ENCODE peak calls at places on chromosomes 2 and 18, in eight cellular contexts. W, G, F, I, U, C, O and V are unnamed samples.

GRCh38 chr2:84878459-84878858 is 2.4 kb downstream of the TRABD2A start:
- DNase-seq in U (no peak), G (no peak), W (no peak), F (peak), I (no peak), O (no peak), C (no peak), V (no peak)

GRCh38 chr2:216661639-216662375 is 28.6 kb downstream of the IGFBP2 start:
- DNase-seq in U (no peak), I (no peak), C (no peak), F (no peak), O (no peak), G (no peak), W (no peak), V (no peak)

GRCh38 chr2:54651291-54651690 is 72.2 kb upstream of the EML6 start:
- DNase-seq in W (no peak), F (no peak), O (no peak), G (no peak), C (no peak), U (no peak), I (no peak), V (no peak)

GRCh38 chr18:24014062-24014985 is at the start of gene TTC39C:
- DNase-seq in I (peak), O (peak), G (peak), C (peak), F (peak), W (peak), U (peak), V (peak)

GRCh38 chr18:12011962-12012549 is 30.7 kb downstream of the IMPA2 start:
- DNase-seq in U (no peak), F (peak), G (no peak), W (no peak), O (no peak), I (no peak), C (no peak), V (no peak)

GRCh38 chr2:12493031-12493513 is 223.7 kb upstream of the TRIB2 start:
- DNase-seq in F (no peak), G (no peak), W (no peak), O (no peak), U (peak), I (peak), C (no peak), V (peak)

GRCh38 chr2:147715807-147716206 is 129.0 kb upstream of the ACVR2A start:
- DNase-seq in F (no peak), G (no peak), W (no peak), C (no peak), I (peak), O (no peak), U (no peak), V (peak)

GRCh38 chr2:67660871-67661270 is 263.7 kb downstream of the ETAA1 start:
- DNase-seq in G (no peak), U (no peak), O (no peak), F (no peak), C (no peak), W (no peak), I (peak), V (peak)

GRCh38 chr2:195338856-195339255 is 318.2 kb upstream of the SLC39A10 start:
- DNase-seq in G (no peak), W (no peak), F (no peak), C (no peak), O (no peak), U (no peak), I (no peak), V (no peak)

GRCh38 chr18:35525795-35526475 is 28.2 kb upstream of the INO80C start:
- DNase-seq in F (no peak), O (peak), G (no peak), C (no peak), I (peak), U (peak), W (no peak), V (no peak)

GRCh38 chr2:108594132-108594981 is 60.1 kb downstream of the LIMS1 start:
- DNase-seq in F (no peak), U (no peak), G (no peak), I (peak), C (no peak), W (no peak), O (no peak), V (peak)

GRCh38 chr2:223941579-223942277 is 3.4 kb downstream of the WDFY1 start:
- DNase-seq in F (no peak), U (no peak), G (no peak), W (no peak), O (no peak), C (no peak), I (peak), V (peak)

GRCh38 chr2:99928472-99929053 is 213.8 kb downstream of the AFF3 start:
- DNase-seq in C (no peak), I (no peak), O (no peak), U (no peak), G (no peak), W (no peak), F (no peak), V (no peak)

GRCh38 chr2:54084600-54084999 is 30.8 kb upstream of the ACYP2 start:
- DNase-seq in U (no peak), C (no peak), I (peak), G (no peak), F (no peak), W (no peak), O (no peak), V (peak)

GRCh38 chr18:7958081-7958896 is 391.2 kb downstream of the PTPRM start:
- DNase-seq in G (no peak), O (no peak), U (no peak), F (no peak), I (peak), C (no peak), W (no peak), V (peak)

GRCh38 chr2:49248506-49248905 is 94.2 kb upstream of the FSHR start:
- DNase-seq in C (no peak), G (no peak), O (no peak), F (no peak), W (no peak), U (no peak), I (peak), V (peak)

GRCh38 chr2:148021059-148021985 is at the start of gene MBD5:
- DNase-seq in I (peak), G (peak), O (peak), F (peak), W (peak), U (no peak), C (peak), V (peak)

GRCh38 chr18:76398295-76398694 is 96.7 kb downstream of the ZNF516 start:
- DNase-seq in O (no peak), G (no peak), W (no peak), I (no peak), C (no peak), F (no peak), U (no peak), V (no peak)

GRCh38 chr2:71798266-71799012 is 345.1 kb downstream of the DYSF start:
- DNase-seq in F (no peak), I (peak), U (peak), G (no peak), O (no peak), W (no peak), C (peak), V (peak)

GRCh38 chr2:119225084-119225864 is 1.6 kb downstream of the STEAP3 start:
- DNase-seq in W (no peak), U (no peak), C (no peak), O (no peak), F (peak), G (no peak), I (no peak), V (no peak)

GRCh38 chr2:66890286-66890812 is 455.4 kb downstream of the MEIS1 start:
- DNase-seq in O (no peak), W (no peak), I (no peak), F (no peak), U (no peak), G (no peak), C (no peak), V (peak)